ENCODE peak calls at places on chromosomes 12 and 14, in six cellular contexts. F is H1, C is WTC11, B is HepG2, D is K562, T is GM12878. W is an unnamed sample.
A peak's percentile ranks its signal among the peaks of the same experiment; 100 is the strongest.

GRCh38 chr12:56126732-56127239 is 1.3 kb upstream of the ESYT1 start:
- DNase-seq in F (no peak), C (no peak), B (no peak), D (no peak), T (no peak), W (no peak)

GRCh38 chr12:124994435-124994975 is 1.1 kb downstream of the BRI3BP start:
- DNase-seq in F (no peak), C (no peak), B (no peak), D (peak; percentile 27), T (no peak), W (peak; percentile 49)

GRCh38 chr12:106246891-106247730 is 709 bp downstream of the CKAP4 start:
- DNase-seq in F (no peak), C (peak; percentile 49), B (no peak), D (peak; percentile 29), T (no peak), W (peak; percentile 56)

GRCh38 chr12:110998971-110999370 is 78.6 kb upstream of the MYL2 start:
- DNase-seq in F (no peak), C (no peak), B (no peak), D (no peak), T (no peak), W (no peak)

GRCh38 chr14:93946104-93946503 is 19.0 kb downstream of the FAM181A start:
- DNase-seq in F (no peak), C (no peak), B (no peak), D (no peak), T (no peak), W (no peak)

GRCh38 chr14:80955434-80955939 is at the start of gene TSHR:
- DNase-seq in F (no peak), C (peak; percentile 35), B (no peak), D (no peak), T (no peak), W (peak; percentile 58)

GRCh38 chr12:107478881-107479280 is 206.7 kb upstream of the PWP1 start:
- DNase-seq in F (no peak), C (no peak), B (no peak), D (no peak), T (no peak), W (no peak)

GRCh38 chr14:71551291-71551955 is 380.8 kb upstream of the RGS6 start:
- DNase-seq in F (no peak), C (no peak), B (no peak), D (no peak), T (no peak), W (no peak)

GRCh38 chr14:37545174-37545573 is 49.9 kb downstream of the FOXA1 start:
- DNase-seq in F (no peak), C (no peak), B (no peak), D (no peak), T (no peak), W (no peak)

DNA sequence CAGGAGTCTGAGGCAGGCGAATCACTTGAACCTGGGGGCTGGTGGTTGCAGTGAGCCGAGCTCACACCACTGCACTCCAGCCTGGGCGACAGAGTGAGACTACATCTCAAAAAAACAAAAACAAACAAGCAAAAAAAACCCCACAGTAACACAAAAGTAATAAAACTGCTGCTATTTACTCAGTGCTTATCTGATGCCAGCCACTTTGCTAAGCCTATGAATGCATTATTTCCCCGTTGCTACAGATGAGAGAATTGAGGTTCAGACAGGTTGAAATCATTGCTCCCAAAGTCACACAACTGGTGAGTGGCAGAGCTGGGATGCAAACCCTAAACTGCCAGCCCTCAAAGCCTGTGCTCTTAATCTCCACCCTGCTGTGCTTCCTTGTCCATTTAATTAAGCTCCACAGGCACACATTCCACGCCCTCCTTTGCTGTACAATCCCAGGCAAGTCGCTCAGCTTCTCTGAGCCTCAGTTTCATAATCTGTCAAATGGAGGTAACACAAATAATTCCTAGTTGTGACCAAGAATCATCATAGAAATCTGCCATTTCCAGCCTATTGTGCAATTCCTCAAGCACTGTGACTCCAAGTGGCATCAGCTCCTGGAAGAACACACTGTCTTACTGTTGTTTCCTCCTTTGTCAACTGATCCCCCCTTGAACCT is 5.7 kb upstream of the OAS3 start:
- DNase-seq in F (no peak), C (no peak), B (no peak), D (no peak), T (no peak), W (peak; percentile 44)
- TF ChIP-seq CREB1 in F (peak; percentile 19), C (no peak), B (no peak), D (no peak), T (no peak), W (no peak)

GRCh38 chr12:74816398-74817175 is 279.0 kb downstream of the ATXN7L3B start:
- DNase-seq in F (no peak), C (no peak), B (no peak), D (no peak), T (no peak), W (no peak)
- TF ChIP-seq CREB1 in F (no peak), C (no peak), B (no peak), D (no peak), T (no peak), W (no peak)

GRCh38 chr14:26730929-26731618 is 133.2 kb upstream of the NOVA1 start:
- DNase-seq in F (peak; percentile 17), C (peak; percentile 61), B (no peak), D (peak; percentile 7), T (no peak), W (peak; percentile 80)
- TF ChIP-seq CREB1 in F (no peak), C (no peak), B (no peak), D (no peak), T (no peak), W (no peak)

GRCh38 chr12:1776139-1776975 is 44.0 kb upstream of the LRTM2 start:
- DNase-seq in F (no peak), C (no peak), B (no peak), D (no peak), T (no peak), W (no peak)
- TF ChIP-seq CREB1 in F (no peak), C (no peak), B (no peak), D (no peak), T (no peak), W (no peak)

GRCh38 chr12:95225645-95226212 is 8.1 kb downstream of the VEZT start:
- DNase-seq in F (no peak), C (no peak), B (no peak), D (no peak), T (no peak), W (no peak)

GRCh38 chr12:95227818-95228356 is 10.3 kb downstream of the VEZT start:
- DNase-seq in F (no peak), C (no peak), B (no peak), D (no peak), T (no peak), W (no peak)

GRCh38 chr12:95220726-95221125 is 3.1 kb downstream of the VEZT start:
- DNase-seq in F (no peak), C (no peak), B (no peak), D (no peak), T (no peak), W (no peak)

GRCh38 chr12:95228617-95229016 is 11.0 kb downstream of the VEZT start:
- DNase-seq in F (no peak), C (no peak), B (no peak), D (no peak), T (no peak), W (no peak)

GRCh38 chr12:95224202-95225170 is 6.9 kb downstream of the VEZT start:
- DNase-seq in F (no peak), C (no peak), B (no peak), D (no peak), T (no peak), W (no peak)
- TF ChIP-seq CREB1 in F (no peak), C (no peak), B (no peak), D (no peak), T (no peak), W (no peak)

W was measured in GM23338.